ENCODE peak calls at places on chromosomes 5 and 9, in ten cellular contexts. One of them, this sample, is unnamed.

GRCh38 chr9:83355729-83356128 is 182.5 kb downstream of the FRMD3 start:
- DNase-seq in ovary: no peak
- DNase-seq in IMR-90: no peak
- DNase-seq in NB4: no peak
- DNase-seq in breast epithelium: no peak
- DNase-seq in adrenal gland: no peak
- DNase-seq in GM12878: no peak
- DNase-seq in HCT116: no peak
- DNase-seq in heart left ventricle: no peak
- DNase-seq in uterus: no peak
- DNase-seq in this sample: no peak

GRCh38 chr9:109442716-109443115 is 55.4 kb downstream of the PTPN3 start:
- DNase-seq in heart left ventricle: no peak
- DNase-seq in NB4: no peak
- DNase-seq in GM12878: no peak
- DNase-seq in HCT116: no peak
- DNase-seq in breast epithelium: no peak
- DNase-seq in ovary: no peak
- DNase-seq in IMR-90: no peak
- DNase-seq in uterus: no peak
- DNase-seq in adrenal gland: no peak
- DNase-seq in this sample: no peak

GRCh38 chr5:178290376-178290775 is 57.8 kb upstream of the PHYKPL start:
- DNase-seq in uterus: no peak
- DNase-seq in GM12878: no peak
- DNase-seq in breast epithelium: no peak
- DNase-seq in HCT116: no peak
- DNase-seq in IMR-90: no peak
- DNase-seq in ovary: no peak
- DNase-seq in adrenal gland: no peak
- DNase-seq in heart left ventricle: peak
- DNase-seq in NB4: no peak
- DNase-seq in this sample: no peak

GRCh38 chr9:14347408-14348224 is 33.7 kb upstream of the NFIB start:
- DNase-seq in HCT116: no peak
- DNase-seq in GM12878: no peak
- DNase-seq in NB4: no peak
- DNase-seq in uterus: no peak
- DNase-seq in adrenal gland: no peak
- DNase-seq in breast epithelium: no peak
- DNase-seq in IMR-90: no peak
- DNase-seq in heart left ventricle: peak
- DNase-seq in ovary: no peak
- DNase-seq in this sample: no peak

GRCh38 chr5:32504923-32505596 is 60.5 kb upstream of the ZFR start:
- DNase-seq in uterus: peak
- DNase-seq in GM12878: no peak
- DNase-seq in heart left ventricle: peak
- DNase-seq in adrenal gland: peak
- DNase-seq in breast epithelium: no peak
- DNase-seq in ovary: peak
- DNase-seq in NB4: peak
- DNase-seq in HCT116: no peak
- DNase-seq in IMR-90: peak
- DNase-seq in this sample: peak

GRCh38 chr9:70478963-70479641 is 64.6 kb upstream of the KLF9 start:
- DNase-seq in breast epithelium: peak
- DNase-seq in NB4: no peak
- DNase-seq in IMR-90: peak
- DNase-seq in adrenal gland: no peak
- DNase-seq in GM12878: no peak
- DNase-seq in heart left ventricle: no peak
- DNase-seq in ovary: no peak
- DNase-seq in HCT116: no peak
- DNase-seq in uterus: peak
- DNase-seq in this sample: peak

GRCh38 chr9:101047848-101048402 is 19.4 kb downstream of the PLPPR1 start:
- DNase-seq in heart left ventricle: no peak
- DNase-seq in uterus: no peak
- DNase-seq in adrenal gland: no peak
- DNase-seq in breast epithelium: no peak
- DNase-seq in GM12878: no peak
- DNase-seq in ovary: no peak
- DNase-seq in IMR-90: no peak
- DNase-seq in HCT116: no peak
- DNase-seq in NB4: no peak
- DNase-seq in this sample: no peak

GRCh38 chr9:130179508-130179907 is 7.3 kb downstream of the NCS1 start:
- DNase-seq in HCT116: no peak
- DNase-seq in GM12878: no peak
- DNase-seq in adrenal gland: no peak
- DNase-seq in breast epithelium: no peak
- DNase-seq in NB4: no peak
- DNase-seq in uterus: no peak
- DNase-seq in IMR-90: no peak
- DNase-seq in ovary: no peak
- DNase-seq in heart left ventricle: no peak
- DNase-seq in this sample: no peak

DNA sequence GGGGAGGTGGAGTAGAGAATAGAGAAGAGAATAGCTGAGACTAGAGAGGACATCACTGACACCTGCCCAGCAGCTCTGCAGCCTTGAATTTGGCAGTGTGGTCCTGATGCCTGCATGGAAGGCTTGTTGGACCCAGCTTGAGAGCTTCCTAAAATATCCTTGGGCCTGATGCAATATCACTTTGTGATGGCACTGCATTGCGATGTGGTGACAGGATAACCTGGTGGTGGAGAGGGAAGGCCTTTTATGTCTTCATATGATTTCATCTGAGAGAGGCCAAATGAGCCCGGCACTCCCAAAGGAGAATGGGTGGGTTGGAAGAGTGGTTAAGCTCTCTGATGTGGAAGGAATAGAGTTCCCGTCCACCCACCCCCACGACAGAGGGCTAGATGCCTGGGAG is 99.6 kb upstream of the SSBP2 start:
- DNase-seq in GM12878: no peak
- DNase-seq in ovary: no peak
- DNase-seq in IMR-90: peak
- DNase-seq in uterus: peak
- DNase-seq in HCT116: no peak
- DNase-seq in breast epithelium: no peak
- DNase-seq in NB4: peak
- DNase-seq in heart left ventricle: no peak
- DNase-seq in adrenal gland: no peak
- DNase-seq in this sample: no peak
- H3K4me3 ChIP-seq in GM12878: no peak
- H3K4me3 ChIP-seq in ovary: no peak
- H3K4me3 ChIP-seq in IMR-90: no peak
- H3K4me3 ChIP-seq in uterus: no peak
- H3K4me3 ChIP-seq in HCT116: no peak
- H3K4me3 ChIP-seq in breast epithelium: peak
- H3K4me3 ChIP-seq in NB4: no peak
- H3K4me3 ChIP-seq in heart left ventricle: no peak
- H3K4me3 ChIP-seq in adrenal gland: no peak
- H3K4me3 ChIP-seq in this sample: no peak

GRCh38 chr5:78112931-78113330 is 181.6 kb downstream of the AP3B1 start:
- DNase-seq in uterus: no peak
- DNase-seq in HCT116: no peak
- DNase-seq in breast epithelium: no peak
- DNase-seq in ovary: no peak
- DNase-seq in adrenal gland: peak
- DNase-seq in IMR-90: no peak
- DNase-seq in GM12878: no peak
- DNase-seq in heart left ventricle: no peak
- DNase-seq in NB4: no peak
- DNase-seq in this sample: no peak

GRCh38 chr5:78108564-78108963 is 185.9 kb downstream of the AP3B1 start:
- DNase-seq in uterus: no peak
- DNase-seq in heart left ventricle: no peak
- DNase-seq in adrenal gland: no peak
- DNase-seq in breast epithelium: no peak
- DNase-seq in HCT116: no peak
- DNase-seq in NB4: no peak
- DNase-seq in IMR-90: no peak
- DNase-seq in ovary: no peak
- DNase-seq in GM12878: no peak
- DNase-seq in this sample: no peak

GRCh38 chr5:78113689-78114088 is 180.8 kb downstream of the AP3B1 start:
- DNase-seq in HCT116: no peak
- DNase-seq in heart left ventricle: no peak
- DNase-seq in NB4: no peak
- DNase-seq in adrenal gland: no peak
- DNase-seq in GM12878: no peak
- DNase-seq in breast epithelium: no peak
- DNase-seq in uterus: no peak
- DNase-seq in ovary: no peak
- DNase-seq in IMR-90: no peak
- DNase-seq in this sample: no peak

DNA sequence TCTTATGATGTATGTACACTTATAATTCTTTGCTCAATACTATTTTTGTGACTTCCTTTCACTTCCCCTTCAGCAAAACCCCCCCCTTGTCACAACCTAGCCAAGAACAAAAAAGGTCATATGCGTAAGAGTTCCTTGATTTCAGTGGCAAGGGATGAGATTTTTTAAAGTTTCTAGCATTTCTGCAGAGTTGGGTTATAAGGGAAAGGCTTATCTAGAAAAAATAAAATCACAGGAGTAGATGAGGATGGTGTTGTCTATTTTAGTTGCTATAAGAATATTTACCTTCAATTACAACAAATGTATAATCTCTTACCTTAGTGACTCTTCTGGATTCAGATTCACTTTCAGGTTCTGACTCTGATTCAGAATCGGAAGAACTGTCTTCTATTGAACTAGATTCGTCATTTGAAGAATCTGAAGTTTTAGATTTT is 184.6 kb downstream of the AP3B1 start:
- DNase-seq in GM12878: peak
- DNase-seq in breast epithelium: no peak
- DNase-seq in IMR-90: no peak
- DNase-seq in uterus: no peak
- DNase-seq in NB4: peak
- DNase-seq in heart left ventricle: no peak
- DNase-seq in HCT116: no peak
- DNase-seq in adrenal gland: no peak
- DNase-seq in ovary: no peak
- DNase-seq in this sample: no peak
- TF ChIP-seq POLR2A in GM12878: no peak
- TF ChIP-seq POLR2A in breast epithelium: no peak
- TF ChIP-seq POLR2A in IMR-90: no peak
- TF ChIP-seq POLR2A in uterus: no peak
- TF ChIP-seq POLR2A in NB4: no peak
- TF ChIP-seq POLR2A in heart left ventricle: no peak
- TF ChIP-seq POLR2A in HCT116: no peak
- TF ChIP-seq POLR2A in adrenal gland: no peak
- TF ChIP-seq POLR2A in ovary: no peak
- TF ChIP-seq POLR2A in this sample: no peak

DNA sequence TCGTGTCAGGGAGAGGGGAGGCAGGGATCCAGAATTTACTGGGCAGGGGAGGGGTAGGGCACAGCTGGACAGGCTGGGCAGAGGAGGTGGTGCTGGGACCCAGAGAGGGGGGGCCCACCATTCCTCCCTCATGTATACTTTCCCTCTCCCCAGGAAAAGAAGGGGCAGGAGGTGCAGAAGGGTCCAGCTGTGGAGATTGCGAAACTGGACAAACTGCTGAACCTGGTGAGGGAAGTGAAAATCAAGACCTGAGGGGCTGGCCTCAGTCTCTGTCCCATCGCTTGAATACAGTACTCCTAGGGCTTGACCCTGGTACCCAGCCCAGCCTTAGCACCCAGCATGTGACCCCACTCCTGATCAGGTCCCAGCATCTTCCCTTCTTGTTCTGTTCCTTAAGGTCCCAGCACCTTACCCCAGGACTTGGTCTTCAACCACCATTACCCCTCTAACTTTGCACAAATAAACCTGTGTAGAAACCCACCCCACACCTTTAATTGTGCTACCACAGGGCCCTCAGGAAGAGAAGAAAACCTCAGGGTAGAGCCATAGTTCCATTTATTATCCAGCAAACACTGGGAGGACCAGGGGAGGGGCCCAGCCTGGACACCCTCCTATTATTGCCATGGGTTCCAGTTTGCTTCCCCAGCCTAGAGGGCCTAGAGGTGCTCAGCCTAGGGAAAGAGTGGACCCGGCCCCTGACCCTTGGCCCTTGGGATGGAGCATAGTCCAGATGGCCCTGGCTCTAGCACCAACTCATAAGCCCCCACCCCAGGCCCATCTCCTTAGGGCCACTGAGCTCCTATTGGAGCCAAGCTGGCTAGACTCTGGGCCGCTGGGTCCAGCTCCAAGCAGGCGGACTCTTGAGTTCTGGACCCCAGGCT is 2.0 kb downstream of the ENHO start:
- DNase-seq in ovary: no peak
- DNase-seq in uterus: no peak
- DNase-seq in HCT116: no peak
- DNase-seq in NB4: peak
- DNase-seq in IMR-90: no peak
- DNase-seq in adrenal gland: no peak
- DNase-seq in breast epithelium: no peak
- DNase-seq in heart left ventricle: no peak
- DNase-seq in GM12878: no peak
- DNase-seq in this sample: peak
- H3K4me3 ChIP-seq in ovary: no peak
- H3K4me3 ChIP-seq in uterus: no peak
- H3K4me3 ChIP-seq in HCT116: no peak
- H3K4me3 ChIP-seq in NB4: no peak
- H3K4me3 ChIP-seq in IMR-90: no peak
- H3K4me3 ChIP-seq in adrenal gland: no peak
- H3K4me3 ChIP-seq in breast epithelium: no peak
- H3K4me3 ChIP-seq in heart left ventricle: no peak
- H3K4me3 ChIP-seq in GM12878: no peak
- H3K4me3 ChIP-seq in this sample: no peak

GRCh38 chr5:150136841-150137167 is 18.8 kb downstream of the PDGFRB start:
- DNase-seq in heart left ventricle: no peak
- DNase-seq in NB4: no peak
- DNase-seq in HCT116: no peak
- DNase-seq in adrenal gland: no peak
- DNase-seq in GM12878: no peak
- DNase-seq in ovary: no peak
- DNase-seq in uterus: no peak
- DNase-seq in breast epithelium: no peak
- DNase-seq in IMR-90: no peak
- DNase-seq in this sample: no peak

GRCh38 chr5:150136290-150136689 is 19.4 kb downstream of the PDGFRB start:
- DNase-seq in heart left ventricle: no peak
- DNase-seq in ovary: no peak
- DNase-seq in NB4: no peak
- DNase-seq in HCT116: no peak
- DNase-seq in GM12878: no peak
- DNase-seq in IMR-90: no peak
- DNase-seq in uterus: no peak
- DNase-seq in adrenal gland: no peak
- DNase-seq in breast epithelium: no peak
- DNase-seq in this sample: no peak

GRCh38 chr5:150138551-150139265 is 16.9 kb downstream of the PDGFRB start:
- DNase-seq in NB4: no peak
- DNase-seq in ovary: peak
- DNase-seq in heart left ventricle: peak
- DNase-seq in HCT116: no peak
- DNase-seq in GM12878: no peak
- DNase-seq in IMR-90: peak
- DNase-seq in uterus: peak
- DNase-seq in adrenal gland: peak
- DNase-seq in breast epithelium: peak
- DNase-seq in this sample: no peak

GRCh38 chr5:150137997-150138396 is 17.6 kb downstream of the PDGFRB start:
- DNase-seq in IMR-90: peak
- DNase-seq in HCT116: no peak
- DNase-seq in adrenal gland: no peak
- DNase-seq in breast epithelium: no peak
- DNase-seq in ovary: no peak
- DNase-seq in heart left ventricle: no peak
- DNase-seq in NB4: no peak
- DNase-seq in uterus: no peak
- DNase-seq in GM12878: no peak
- DNase-seq in this sample: no peak

GRCh38 chr5:150137168-150137957 is 18.3 kb downstream of the PDGFRB start:
- DNase-seq in NB4: no peak
- DNase-seq in ovary: no peak
- DNase-seq in heart left ventricle: no peak
- DNase-seq in HCT116: no peak
- DNase-seq in breast epithelium: no peak
- DNase-seq in IMR-90: peak
- DNase-seq in uterus: no peak
- DNase-seq in GM12878: no peak
- DNase-seq in adrenal gland: no peak
- DNase-seq in this sample: no peak
- TF ChIP-seq POLR2A in NB4: no peak
- TF ChIP-seq POLR2A in ovary: no peak
- TF ChIP-seq POLR2A in heart left ventricle: no peak
- TF ChIP-seq POLR2A in HCT116: no peak
- TF ChIP-seq POLR2A in breast epithelium: no peak
- TF ChIP-seq POLR2A in IMR-90: peak
- TF ChIP-seq POLR2A in uterus: no peak
- TF ChIP-seq POLR2A in GM12878: no peak
- TF ChIP-seq POLR2A in adrenal gland: no peak
- TF ChIP-seq POLR2A in this sample: no peak